ENCODE peak calls at places on chromosomes 16 and 17, in ten cellular contexts. R is A549, M is upper lobe of left lung, V is right lobe of liver, N is heart left ventricle, J is IMR-90, K is HCT116, E is K562, I is gastrocnemius medialis, B is HepG2. O is an unnamed sample.
A peak's percentile ranks its signal among the peaks of the same experiment; 100 is the strongest.

GRCh38 chr16:27326251-27326650 is 12.5 kb downstream of the IL4R start:
- ATAC-seq in R (no peak), M (no peak), V (no peak), N (no peak), J (no peak), K (peak; percentile 8), E (no peak), I (no peak), B (no peak), O (no peak)

GRCh38 chr16:31440511-31441184 is 1.9 kb downstream of the ZNF843 start:
- ATAC-seq in R (no peak), M (no peak), V (no peak), N (no peak), J (no peak), K (no peak), E (no peak), I (no peak), B (no peak), O (no peak)

GRCh38 chr16:21598676-21599157 is 660 bp upstream of the METTL9 start:
- ATAC-seq in R (peak; percentile 4), M (peak; percentile 5), V (peak; percentile 6), N (peak; percentile 9), J (peak; percentile 10), K (peak; percentile 1), E (peak; percentile 15), I (peak; percentile 6), B (peak; percentile 42), O (no peak)

GRCh38 chr17:72530409-72530808 is 409.6 kb downstream of the SOX9 start:
- ATAC-seq in R (no peak), M (no peak), V (no peak), N (no peak), J (no peak), K (no peak), E (no peak), I (no peak), B (no peak), O (no peak)

GRCh38 chr17:37744961-37745800 is at the start of gene HNF1B:
- ATAC-seq in R (peak; percentile 40), M (peak; percentile 43), V (peak; percentile 40), N (no peak), J (no peak), K (peak; percentile 24), E (no peak), I (no peak), B (peak; percentile 37), O (no peak)

GRCh38 chr16:54591816-54592246 is 305.2 kb upstream of the IRX3 start:
- ATAC-seq in R (no peak), M (no peak), V (no peak), N (no peak), J (no peak), K (no peak), E (no peak), I (no peak), B (no peak), O (no peak)

GRCh38 chr17:77365584-77366186 is 224.9 kb downstream of the SEC14L1 start:
- ATAC-seq in R (peak; percentile 74), M (peak; percentile 39), V (peak; percentile 36), N (peak; percentile 80), J (peak; percentile 70), K (peak; percentile 89), E (no peak), I (peak; percentile 80), B (no peak), O (peak; percentile 83)

GRCh38 chr17:1095093-1095852 is 84.5 kb downstream of the ABR start:
- ATAC-seq in R (no peak), M (peak; percentile 66), V (peak; percentile 52), N (peak; percentile 69), J (no peak), K (no peak), E (no peak), I (no peak), B (no peak), O (peak; percentile 13)

GRCh38 chr17:57211010-57211411 is 45.3 kb upstream of the MSI2 start:
- ATAC-seq in R (peak; percentile 69), M (no peak), V (no peak), N (no peak), J (no peak), K (peak; percentile 32), E (no peak), I (no peak), B (peak; percentile 29), O (no peak)

GRCh38 chr17:73492125-73492801 is 152.0 kb downstream of the SDK2 start:
- ATAC-seq in R (no peak), M (no peak), V (no peak), N (no peak), J (no peak), K (no peak), E (no peak), I (no peak), B (peak; percentile 32), O (no peak)

DNA sequence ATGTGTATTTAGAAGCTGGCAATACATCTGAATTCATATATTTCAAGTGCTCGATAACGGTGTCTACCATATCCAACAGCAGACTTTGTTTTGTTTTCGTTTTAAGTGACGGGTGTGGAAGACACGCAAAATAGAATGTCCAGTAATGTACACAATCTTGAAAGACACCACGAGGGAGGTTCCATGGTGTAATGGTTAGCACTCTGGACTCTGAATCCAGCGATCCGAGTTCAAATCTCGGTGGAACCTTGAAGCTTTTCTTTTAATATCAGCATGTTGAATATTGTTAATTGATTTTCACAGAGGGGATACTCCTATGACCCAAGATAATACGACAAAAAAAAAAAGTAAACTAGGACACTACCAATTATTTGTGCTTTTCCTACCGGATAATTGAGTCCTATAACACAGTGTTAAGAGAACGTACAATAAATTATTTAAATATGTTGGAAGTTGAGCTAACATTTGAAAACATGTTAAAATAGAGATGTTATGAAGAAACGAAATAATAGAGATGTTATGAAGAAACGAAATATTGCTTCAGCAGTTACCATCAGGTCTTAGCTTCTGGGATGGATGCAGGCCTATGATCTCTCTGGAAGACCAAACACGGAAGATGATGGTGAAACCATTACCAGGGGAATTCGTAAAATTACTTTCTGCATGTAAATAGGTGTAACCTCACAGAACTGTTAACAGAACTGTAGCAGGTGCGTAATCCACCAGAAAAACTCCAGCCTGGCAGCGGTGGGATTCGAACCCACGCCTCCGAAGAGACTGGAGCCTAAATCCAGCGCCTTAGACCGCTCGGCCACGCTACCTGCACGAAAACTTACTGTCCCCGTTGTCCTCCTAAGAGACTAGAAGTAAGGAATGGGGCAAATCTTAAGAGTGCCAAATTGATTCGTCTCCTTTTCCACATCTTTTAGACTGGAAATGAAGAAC is 1.5 kb upstream of the ALOXE3 start:
- ATAC-seq in R (peak; percentile 37), M (peak; percentile 72), V (peak; percentile 67), N (peak; percentile 66), J (peak; percentile 36), K (peak; percentile 46), E (peak; percentile 46), I (peak; percentile 79), B (peak; percentile 28), O (peak; percentile 75)
- TF ChIP-seq POLR2A in R (no peak), M (no peak), V (no peak), N (no peak), J (no peak), K (no peak), E (no peak), I (no peak), B (no peak), O (no peak)

GRCh38 chr16:66923866-66924265 is 1.5 kb downstream of the RRAD start:
- ATAC-seq in R (no peak), M (no peak), V (no peak), N (no peak), J (no peak), K (no peak), E (no peak), I (no peak), B (no peak), O (no peak)
- TF ChIP-seq POLR2A in R (no peak), M (no peak), V (no peak), N (no peak), J (no peak), K (no peak), E (no peak), I (no peak), B (no peak), O (no peak)

GRCh38 chr17:7219434-7219811 is 213 bp downstream of the DLG4 start:
- ATAC-seq in R (no peak), M (no peak), V (no peak), N (no peak), J (no peak), K (no peak), E (no peak), I (peak; percentile 2), B (no peak), O (no peak)

GRCh38 chr17:7219812-7220592 is at the start of the genes ACADVL and DLG4:
- ATAC-seq in R (peak; percentile 54), M (peak; percentile 95), V (peak; percentile 83), N (peak; percentile 84), J (peak; percentile 71), K (peak; percentile 71), E (peak; percentile 88), I (peak; percentile 71), B (peak; percentile 85), O (peak; percentile 89)

GRCh38 chr17:7222093-7222971 is 2.6 kb downstream of the ACADVL start:
- ATAC-seq in R (no peak), M (no peak), V (no peak), N (no peak), J (no peak), K (no peak), E (no peak), I (no peak), B (no peak), O (no peak)

GRCh38 chr17:7221281-7222092 is 1.7 kb downstream of the ACADVL start:
- ATAC-seq in R (no peak), M (no peak), V (peak; percentile 7), N (no peak), J (no peak), K (no peak), E (no peak), I (no peak), B (no peak), O (no peak)

GRCh38 chr17:7220593-7221280 is 999 bp downstream of the ACADVL start:
- ATAC-seq in R (peak; percentile 55), M (no peak), V (peak; percentile 43), N (peak; percentile 8), J (peak; percentile 6), K (peak; percentile 73), E (peak; percentile 23), I (peak; percentile 31), B (peak; percentile 47), O (no peak)
- TF ChIP-seq POLR2A in R (peak; percentile 30), M (no peak), V (no peak), N (no peak), J (peak; percentile 15), K (no peak), E (no peak), I (no peak), B (peak; percentile 37), O (no peak)

DNA sequence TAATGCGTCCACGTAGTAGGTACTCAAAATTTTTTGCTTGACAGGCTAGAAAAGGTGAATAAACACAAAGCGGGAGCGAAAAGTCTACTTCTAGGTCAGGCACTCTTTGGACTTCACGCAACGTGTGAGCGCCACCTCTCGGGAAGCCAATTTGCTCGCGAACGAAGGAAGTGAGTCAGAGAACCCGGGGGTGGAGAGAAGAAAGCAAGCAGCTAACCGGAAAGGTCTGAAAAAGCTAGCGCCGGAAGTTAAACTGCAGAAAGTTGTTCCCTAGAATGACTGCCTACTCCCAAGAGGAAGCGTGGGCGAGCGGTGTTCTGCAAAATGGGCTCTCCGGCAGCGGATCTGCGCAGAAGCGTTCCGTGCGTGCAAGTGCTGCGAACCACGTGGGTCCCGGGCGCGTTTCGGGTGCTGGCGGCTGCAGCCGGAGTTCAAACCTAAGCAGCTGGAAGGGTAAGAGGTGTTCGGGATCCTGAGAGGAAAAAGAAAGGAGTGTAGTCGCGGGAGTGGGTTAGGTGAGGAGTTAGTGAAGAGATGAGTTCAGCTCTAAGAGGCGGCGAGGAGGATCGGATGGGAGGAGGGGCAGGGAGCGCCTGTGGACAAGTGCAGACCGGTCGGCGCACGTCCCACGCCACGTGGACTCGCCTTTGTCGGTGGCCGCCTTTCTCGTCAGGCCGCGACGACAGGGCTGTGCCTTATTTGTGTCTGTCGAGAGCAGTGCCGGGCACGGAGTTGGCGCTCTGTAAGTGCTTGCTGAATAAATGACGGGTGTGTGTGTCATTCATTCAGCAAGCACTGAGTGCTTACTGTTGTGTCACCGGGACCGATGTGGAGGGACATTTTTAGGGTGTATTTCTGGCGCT is at the start of gene NME1:
- ATAC-seq in R (peak; percentile 98), M (peak; percentile 98), V (peak; percentile 96), N (peak; percentile 97), J (peak; percentile 93), K (peak; percentile 92), E (peak; percentile 95), I (peak; percentile 99), B (peak; percentile 94), O (peak; percentile 97)
- TF ChIP-seq POLR2A in R (peak; percentile 77), M (no peak), V (peak; percentile 12), N (no peak), J (peak; percentile 79), K (peak; percentile 78), E (peak; percentile 96), I (peak; percentile 34), B (peak; percentile 92), O (no peak)